ENCODE peak calls at places on chromosomes 3 and 15, in ten cellular contexts. One of them, this sample, is unnamed.

GRCh38 chr3:154120903-154121235 is 321 bp upstream of the ARHGEF26 start:
- DNase-seq in T-helper 2 cell: no peak
- DNase-seq in GM04504: no peak
- DNase-seq in stromal cell of bone marrow: no peak
- DNase-seq in activated T-cell treated with anti-CD3 and anti-CD28 coated beads for 1 hour: no peak
- DNase-seq in HT-29: no peak
- DNase-seq in T follicular helper cell: no peak
- DNase-seq in GM13976: no peak
- DNase-seq in iPS DF 6.9: no peak
- DNase-seq in IMR-90: no peak
- DNase-seq in this sample: no peak

GRCh38 chr15:100520132-100520921 is 8.4 kb downstream of the CERS3 start:
- DNase-seq in HT-29: no peak
- DNase-seq in T follicular helper cell: no peak
- DNase-seq in T-helper 2 cell: no peak
- DNase-seq in iPS DF 6.9: no peak
- DNase-seq in IMR-90: no peak
- DNase-seq in GM13976: no peak
- DNase-seq in GM04504: no peak
- DNase-seq in stromal cell of bone marrow: no peak
- DNase-seq in activated T-cell treated with anti-CD3 and anti-CD28 coated beads for 1 hour: no peak
- DNase-seq in this sample: no peak

GRCh38 chr15:67685008-67685599 is 140.2 kb upstream of the SKOR1 start:
- DNase-seq in stromal cell of bone marrow: peak; percentile 35
- DNase-seq in GM04504: no peak
- DNase-seq in T follicular helper cell: no peak
- DNase-seq in iPS DF 6.9: peak; percentile 43
- DNase-seq in T-helper 2 cell: no peak
- DNase-seq in GM13976: no peak
- DNase-seq in HT-29: peak; percentile 53
- DNase-seq in activated T-cell treated with anti-CD3 and anti-CD28 coated beads for 1 hour: no peak
- DNase-seq in IMR-90: peak; percentile 58
- DNase-seq in this sample: peak; percentile 28

GRCh38 chr15:72998681-72999466 is 53.4 kb upstream of the NEO1 start:
- DNase-seq in HT-29: no peak
- DNase-seq in GM13976: no peak
- DNase-seq in stromal cell of bone marrow: no peak
- DNase-seq in T follicular helper cell: no peak
- DNase-seq in GM04504: no peak
- DNase-seq in IMR-90: no peak
- DNase-seq in activated T-cell treated with anti-CD3 and anti-CD28 coated beads for 1 hour: no peak
- DNase-seq in iPS DF 6.9: no peak
- DNase-seq in T-helper 2 cell: no peak
- DNase-seq in this sample: no peak

GRCh38 chr3:128559486-128560225 is 66.7 kb upstream of the GATA2 start:
- DNase-seq in IMR-90: peak; percentile 17
- DNase-seq in stromal cell of bone marrow: no peak
- DNase-seq in HT-29: peak; percentile 62
- DNase-seq in activated T-cell treated with anti-CD3 and anti-CD28 coated beads for 1 hour: no peak
- DNase-seq in GM13976: no peak
- DNase-seq in T follicular helper cell: no peak
- DNase-seq in GM04504: no peak
- DNase-seq in T-helper 2 cell: no peak
- DNase-seq in iPS DF 6.9: no peak
- DNase-seq in this sample: no peak

GRCh38 chr3:64267774-64268604 is 42.7 kb upstream of the PRICKLE2 start:
- DNase-seq in T-helper 2 cell: no peak
- DNase-seq in IMR-90: peak; percentile 68
- DNase-seq in iPS DF 6.9: no peak
- DNase-seq in T follicular helper cell: no peak
- DNase-seq in GM04504: peak; percentile 44
- DNase-seq in activated T-cell treated with anti-CD3 and anti-CD28 coated beads for 1 hour: no peak
- DNase-seq in stromal cell of bone marrow: peak; percentile 62
- DNase-seq in GM13976: no peak
- DNase-seq in HT-29: no peak
- DNase-seq in this sample: peak; percentile 73

GRCh38 chr3:111568906-111569305 is 26.2 kb downstream of the ZBED2 start:
- DNase-seq in GM04504: no peak
- DNase-seq in IMR-90: no peak
- DNase-seq in T follicular helper cell: no peak
- DNase-seq in iPS DF 6.9: no peak
- DNase-seq in GM13976: no peak
- DNase-seq in stromal cell of bone marrow: no peak
- DNase-seq in T-helper 2 cell: no peak
- DNase-seq in HT-29: no peak
- DNase-seq in activated T-cell treated with anti-CD3 and anti-CD28 coated beads for 1 hour: no peak
- DNase-seq in this sample: no peak

GRCh38 chr3:39267631-39268553 is 11.9 kb downstream of the CX3CR1 start:
- DNase-seq in activated T-cell treated with anti-CD3 and anti-CD28 coated beads for 1 hour: peak; percentile 36
- DNase-seq in GM13976: peak; percentile 54
- DNase-seq in GM04504: no peak
- DNase-seq in IMR-90: no peak
- DNase-seq in iPS DF 6.9: no peak
- DNase-seq in T follicular helper cell: peak; percentile 25
- DNase-seq in T-helper 2 cell: peak; percentile 10
- DNase-seq in HT-29: no peak
- DNase-seq in stromal cell of bone marrow: no peak
- DNase-seq in this sample: no peak

GRCh38 chr3:135516143-135516542 is 449.4 kb upstream of the PPP2R3A start:
- DNase-seq in GM04504: peak; percentile 9
- DNase-seq in T follicular helper cell: no peak
- DNase-seq in GM13976: no peak
- DNase-seq in iPS DF 6.9: peak; percentile 35
- DNase-seq in activated T-cell treated with anti-CD3 and anti-CD28 coated beads for 1 hour: no peak
- DNase-seq in HT-29: peak; percentile 18
- DNase-seq in IMR-90: peak; percentile 41
- DNase-seq in stromal cell of bone marrow: peak; percentile 13
- DNase-seq in T-helper 2 cell: no peak
- DNase-seq in this sample: peak; percentile 31

GRCh38 chr3:52527039-52527731 is 6.5 kb downstream of the NT5DC2 start:
- DNase-seq in IMR-90: no peak
- DNase-seq in GM04504: no peak
- DNase-seq in iPS DF 6.9: no peak
- DNase-seq in HT-29: no peak
- DNase-seq in T follicular helper cell: no peak
- DNase-seq in T-helper 2 cell: peak; percentile 1
- DNase-seq in activated T-cell treated with anti-CD3 and anti-CD28 coated beads for 1 hour: no peak
- DNase-seq in GM13976: no peak
- DNase-seq in stromal cell of bone marrow: no peak
- DNase-seq in this sample: no peak

GRCh38 chr3:72143322-72143721 is 358.4 kb upstream of the PROK2 start:
- DNase-seq in T-helper 2 cell: no peak
- DNase-seq in HT-29: no peak
- DNase-seq in GM04504: no peak
- DNase-seq in GM13976: no peak
- DNase-seq in IMR-90: peak; percentile 61
- DNase-seq in T follicular helper cell: no peak
- DNase-seq in stromal cell of bone marrow: peak; percentile 92
- DNase-seq in iPS DF 6.9: no peak
- DNase-seq in activated T-cell treated with anti-CD3 and anti-CD28 coated beads for 1 hour: no peak
- DNase-seq in this sample: peak; percentile 63

GRCh38 chr15:22973286-22973685 is 6.9 kb downstream of the CYFIP1 start:
- DNase-seq in IMR-90: no peak
- DNase-seq in HT-29: no peak
- DNase-seq in GM13976: no peak
- DNase-seq in GM04504: no peak
- DNase-seq in activated T-cell treated with anti-CD3 and anti-CD28 coated beads for 1 hour: no peak
- DNase-seq in iPS DF 6.9: no peak
- DNase-seq in T-helper 2 cell: no peak
- DNase-seq in T follicular helper cell: no peak
- DNase-seq in stromal cell of bone marrow: no peak
- DNase-seq in this sample: no peak

GRCh38 chr15:51191766-51192165 is 97.1 kb upstream of the TNFAIP8L3 start:
- DNase-seq in IMR-90: no peak
- DNase-seq in T-helper 2 cell: no peak
- DNase-seq in GM04504: no peak
- DNase-seq in stromal cell of bone marrow: no peak
- DNase-seq in GM13976: no peak
- DNase-seq in activated T-cell treated with anti-CD3 and anti-CD28 coated beads for 1 hour: no peak
- DNase-seq in HT-29: no peak
- DNase-seq in T follicular helper cell: no peak
- DNase-seq in iPS DF 6.9: no peak
- DNase-seq in this sample: no peak

GRCh38 chr3:12758025-12758830 is 831 bp downstream of the TMEM40 start:
- DNase-seq in IMR-90: peak; percentile 67
- DNase-seq in HT-29: no peak
- DNase-seq in stromal cell of bone marrow: peak; percentile 50
- DNase-seq in iPS DF 6.9: no peak
- DNase-seq in GM04504: peak; percentile 32
- DNase-seq in activated T-cell treated with anti-CD3 and anti-CD28 coated beads for 1 hour: no peak
- DNase-seq in GM13976: peak; percentile 72
- DNase-seq in T follicular helper cell: no peak
- DNase-seq in T-helper 2 cell: no peak
- DNase-seq in this sample: peak; percentile 83

GRCh38 chr3:981156-981555 is 111.7 kb upstream of the CNTN6 start:
- DNase-seq in GM13976: no peak
- DNase-seq in GM04504: no peak
- DNase-seq in activated T-cell treated with anti-CD3 and anti-CD28 coated beads for 1 hour: no peak
- DNase-seq in HT-29: no peak
- DNase-seq in stromal cell of bone marrow: no peak
- DNase-seq in T follicular helper cell: no peak
- DNase-seq in T-helper 2 cell: no peak
- DNase-seq in iPS DF 6.9: no peak
- DNase-seq in IMR-90: no peak
- DNase-seq in this sample: no peak

GRCh38 chr15:52013151-52013791 is 5.7 kb upstream of the MAPK6 start:
- DNase-seq in activated T-cell treated with anti-CD3 and anti-CD28 coated beads for 1 hour: no peak
- DNase-seq in iPS DF 6.9: no peak
- DNase-seq in GM04504: no peak
- DNase-seq in IMR-90: peak; percentile 80
- DNase-seq in T follicular helper cell: no peak
- DNase-seq in T-helper 2 cell: no peak
- DNase-seq in stromal cell of bone marrow: no peak
- DNase-seq in HT-29: no peak
- DNase-seq in GM13976: peak; percentile 50
- DNase-seq in this sample: peak; percentile 36

GRCh38 chr3:182325213-182325941 is 467.9 kb upstream of the ATP11B start:
- DNase-seq in T follicular helper cell: no peak
- DNase-seq in IMR-90: no peak
- DNase-seq in T-helper 2 cell: no peak
- DNase-seq in GM04504: no peak
- DNase-seq in activated T-cell treated with anti-CD3 and anti-CD28 coated beads for 1 hour: no peak
- DNase-seq in GM13976: no peak
- DNase-seq in iPS DF 6.9: no peak
- DNase-seq in stromal cell of bone marrow: peak; percentile 0
- DNase-seq in HT-29: no peak
- DNase-seq in this sample: peak; percentile 30

GRCh38 chr15:62849316-62850129 is 193.0 kb upstream of the TPM1 start:
- DNase-seq in iPS DF 6.9: no peak
- DNase-seq in GM13976: no peak
- DNase-seq in GM04504: no peak
- DNase-seq in IMR-90: no peak
- DNase-seq in HT-29: no peak
- DNase-seq in T follicular helper cell: no peak
- DNase-seq in activated T-cell treated with anti-CD3 and anti-CD28 coated beads for 1 hour: no peak
- DNase-seq in T-helper 2 cell: no peak
- DNase-seq in stromal cell of bone marrow: no peak
- DNase-seq in this sample: no peak

GRCh38 chr3:98550833-98551232 is 19.1 kb downstream of the GPR15 start:
- DNase-seq in iPS DF 6.9: no peak
- DNase-seq in T follicular helper cell: no peak
- DNase-seq in T-helper 2 cell: no peak
- DNase-seq in IMR-90: no peak
- DNase-seq in GM13976: no peak
- DNase-seq in stromal cell of bone marrow: no peak
- DNase-seq in HT-29: no peak
- DNase-seq in GM04504: no peak
- DNase-seq in activated T-cell treated with anti-CD3 and anti-CD28 coated beads for 1 hour: no peak
- DNase-seq in this sample: no peak

GRCh38 chr3:141576744-141577052 is 89.9 kb downstream of the RASA2 start:
- DNase-seq in GM13976: no peak
- DNase-seq in activated T-cell treated with anti-CD3 and anti-CD28 coated beads for 1 hour: no peak
- DNase-seq in GM04504: no peak
- DNase-seq in iPS DF 6.9: no peak
- DNase-seq in HT-29: no peak
- DNase-seq in T follicular helper cell: no peak
- DNase-seq in IMR-90: no peak
- DNase-seq in T-helper 2 cell: no peak
- DNase-seq in stromal cell of bone marrow: no peak
- DNase-seq in this sample: no peak

GRCh38 chr3:30655187-30655812 is 48.9 kb downstream of the TGFBR2 start:
- DNase-seq in IMR-90: peak; percentile 43
- DNase-seq in iPS DF 6.9: no peak
- DNase-seq in stromal cell of bone marrow: peak; percentile 57
- DNase-seq in T follicular helper cell: no peak
- DNase-seq in activated T-cell treated with anti-CD3 and anti-CD28 coated beads for 1 hour: no peak
- DNase-seq in GM04504: no peak
- DNase-seq in HT-29: no peak
- DNase-seq in T-helper 2 cell: no peak
- DNase-seq in GM13976: no peak
- DNase-seq in this sample: peak; percentile 92

GRCh38 chr15:83285979-83286553 is 1.6 kb upstream of the BNC1 start:
- DNase-seq in HT-29: no peak
- DNase-seq in stromal cell of bone marrow: peak; percentile 59
- DNase-seq in T-helper 2 cell: no peak
- DNase-seq in IMR-90: peak; percentile 88
- DNase-seq in activated T-cell treated with anti-CD3 and anti-CD28 coated beads for 1 hour: no peak
- DNase-seq in iPS DF 6.9: no peak
- DNase-seq in T follicular helper cell: no peak
- DNase-seq in GM04504: peak; percentile 69
- DNase-seq in GM13976: peak; percentile 14
- DNase-seq in this sample: peak; percentile 73

GRCh38 chr15:28131400-28131799 is 32.3 kb upstream of the OCA2 start:
- DNase-seq in GM04504: no peak
- DNase-seq in HT-29: no peak
- DNase-seq in stromal cell of bone marrow: no peak
- DNase-seq in T-helper 2 cell: no peak
- DNase-seq in IMR-90: no peak
- DNase-seq in activated T-cell treated with anti-CD3 and anti-CD28 coated beads for 1 hour: no peak
- DNase-seq in iPS DF 6.9: no peak
- DNase-seq in T follicular helper cell: no peak
- DNase-seq in GM13976: no peak
- DNase-seq in this sample: no peak

GRCh38 chr3:99499235-99499798 is 139.1 kb upstream of the COL8A1 start:
- DNase-seq in stromal cell of bone marrow: peak; percentile 51
- DNase-seq in T follicular helper cell: no peak
- DNase-seq in T-helper 2 cell: no peak
- DNase-seq in GM04504: no peak
- DNase-seq in HT-29: peak; percentile 67
- DNase-seq in IMR-90: peak; percentile 73
- DNase-seq in iPS DF 6.9: peak; percentile 27
- DNase-seq in GM13976: peak; percentile 28
- DNase-seq in activated T-cell treated with anti-CD3 and anti-CD28 coated beads for 1 hour: no peak
- DNase-seq in this sample: peak; percentile 73

GRCh38 chr3:112134335-112135124 is 1.5 kb upstream of the GCSAM start:
- DNase-seq in activated T-cell treated with anti-CD3 and anti-CD28 coated beads for 1 hour: no peak
- DNase-seq in IMR-90: no peak
- DNase-seq in T follicular helper cell: peak; percentile 12
- DNase-seq in GM04504: no peak
- DNase-seq in GM13976: no peak
- DNase-seq in T-helper 2 cell: peak; percentile 17
- DNase-seq in iPS DF 6.9: no peak
- DNase-seq in stromal cell of bone marrow: no peak
- DNase-seq in HT-29: peak; percentile 48
- DNase-seq in this sample: no peak

GRCh38 chr3:52520716-52521487 is 12.8 kb downstream of the NT5DC2 start:
- DNase-seq in IMR-90: no peak
- DNase-seq in HT-29: no peak
- DNase-seq in activated T-cell treated with anti-CD3 and anti-CD28 coated beads for 1 hour: no peak
- DNase-seq in GM04504: no peak
- DNase-seq in iPS DF 6.9: no peak
- DNase-seq in T follicular helper cell: no peak
- DNase-seq in stromal cell of bone marrow: no peak
- DNase-seq in GM13976: no peak
- DNase-seq in T-helper 2 cell: no peak
- DNase-seq in this sample: no peak

GRCh38 chr3:136195258-136196063 is 674 bp downstream of the MSL2 start:
- DNase-seq in activated T-cell treated with anti-CD3 and anti-CD28 coated beads for 1 hour: peak; percentile 64
- DNase-seq in T follicular helper cell: peak; percentile 67
- DNase-seq in stromal cell of bone marrow: peak; percentile 51
- DNase-seq in T-helper 2 cell: peak; percentile 78
- DNase-seq in GM04504: peak; percentile 45
- DNase-seq in HT-29: peak; percentile 55
- DNase-seq in IMR-90: peak; percentile 64
- DNase-seq in GM13976: peak; percentile 86
- DNase-seq in iPS DF 6.9: no peak
- DNase-seq in this sample: peak; percentile 70

GRCh38 chr3:94285874-94286273 is 223.0 kb downstream of the NSUN3 start:
- DNase-seq in T-helper 2 cell: no peak
- DNase-seq in stromal cell of bone marrow: no peak
- DNase-seq in GM04504: no peak
- DNase-seq in iPS DF 6.9: no peak
- DNase-seq in T follicular helper cell: no peak
- DNase-seq in activated T-cell treated with anti-CD3 and anti-CD28 coated beads for 1 hour: no peak
- DNase-seq in IMR-90: no peak
- DNase-seq in GM13976: no peak
- DNase-seq in HT-29: peak; percentile 63
- DNase-seq in this sample: peak; percentile 15

This sample was measured in astrocyte of the spinal cord.